ENCODE peak calls at places on chromosomes 11 and 22, in ten cellular contexts. U is astrocyte, O is psoas muscle, Y is transverse colon, M is kidney, J is fibroblast of lung, E is IMR-90, Z is pancreas, B is MM.1S, Q is adipocyte. A is an unnamed sample. For H3K36me3 and H3K4me1, the result is how much of the 10 kb centered on the place peaks cover.

GRCh38 chr11:57430946-57431345 is 4.0 kb upstream of the SLC43A3 start:
- DNase-seq in U (no peak), O (no peak), Y (no peak), M (no peak), J (no peak), E (no peak), Z (no peak), B (no peak), Q (no peak), A (no peak)

GRCh38 chr11:95596011-95596489 is 193.5 kb downstream of the FAM76B start:
- DNase-seq in U (peak), O (no peak), Y (no peak), M (no peak), J (peak), E (peak), Z (no peak), B (no peak), Q (peak), A (no peak)

GRCh38 chr11:120655589-120655988 is 144.0 kb downstream of the GRIK4 start:
- DNase-seq in U (no peak), O (no peak), Y (no peak), M (no peak), J (no peak), E (no peak), Z (no peak), B (no peak), Q (no peak), A (no peak)

GRCh38 chr11:59698506-59698905 is 15.1 kb downstream of the OR10V1 start:
- DNase-seq in U (no peak), O (no peak), Y (no peak), M (no peak), J (no peak), E (no peak), Z (no peak), B (no peak), Q (peak), A (no peak)

GRCh38 chr11:15884131-15884530 is 472.2 kb downstream of the SOX6 start:
- DNase-seq in U (no peak), O (no peak), Y (no peak), M (no peak), J (no peak), E (no peak), Z (no peak), B (no peak), Q (no peak), A (no peak)

GRCh38 chr11:32065865-32066264 is 25.0 kb upstream of the RCN1 start:
- DNase-seq in U (no peak), O (no peak), Y (no peak), M (no peak), J (no peak), E (no peak), Z (no peak), B (no peak), Q (no peak), A (no peak)

GRCh38 chr11:67584205-67584880 is 731 bp downstream of the GSTP1 start:
- DNase-seq in U (peak), O (peak), Y (peak), M (peak), J (peak), E (peak), Z (peak), B (peak), Q (peak), A (peak)

GRCh38 chr11:697028-697491 is 1.4 kb downstream of the TMEM80 start:
- DNase-seq in U (peak), O (no peak), Y (no peak), M (no peak), J (peak), E (peak), Z (no peak), B (no peak), Q (peak), A (no peak)

GRCh38 chr22:27489265-27489675 is 312.3 kb downstream of the MN1 start:
- DNase-seq in U (peak), O (no peak), Y (peak), M (no peak), J (peak), E (peak), Z (peak), B (no peak), Q (peak), A (no peak)

GRCh38 chr22:19691007-19691720 is 23.1 kb upstream of the SEPTIN5 start:
- DNase-seq in U (no peak), O (no peak), Y (no peak), M (no peak), J (no peak), E (no peak), Z (no peak), B (no peak), Q (no peak), A (no peak)

GRCh38 chr11:122439911-122440782 is 215.4 kb upstream of the UBASH3B start:
- DNase-seq in U (peak), O (peak), Y (no peak), M (no peak), J (peak), E (peak), Z (no peak), B (no peak), Q (peak), A (peak)

GRCh38 chr11:68328374-68329091 is 16.1 kb downstream of the LRP5 start:
- DNase-seq in U (no peak), O (no peak), Y (peak), M (peak), J (no peak), E (no peak), Z (peak), B (no peak), Q (no peak), A (peak)

GRCh38 chr11:57310630-57311086 is 14.1 kb downstream of the TNKS1BP1 start:
- DNase-seq in U (no peak), O (no peak), Y (no peak), M (no peak), J (peak), E (peak), Z (peak), B (no peak), Q (peak), A (no peak)

GRCh38 chr11:119101367-119101758 is 290 bp downstream of the DPAGT1 start:
- DNase-seq in U (no peak), O (no peak), Y (peak), M (no peak), J (no peak), E (no peak), Z (no peak), B (peak), Q (no peak), A (peak)

GRCh38 chr22:27378343-27378800 is 423.2 kb downstream of the MN1 start:
- DNase-seq in U (no peak), O (no peak), Y (no peak), M (no peak), J (no peak), E (no peak), Z (peak), B (no peak), Q (no peak), A (no peak)

DNA sequence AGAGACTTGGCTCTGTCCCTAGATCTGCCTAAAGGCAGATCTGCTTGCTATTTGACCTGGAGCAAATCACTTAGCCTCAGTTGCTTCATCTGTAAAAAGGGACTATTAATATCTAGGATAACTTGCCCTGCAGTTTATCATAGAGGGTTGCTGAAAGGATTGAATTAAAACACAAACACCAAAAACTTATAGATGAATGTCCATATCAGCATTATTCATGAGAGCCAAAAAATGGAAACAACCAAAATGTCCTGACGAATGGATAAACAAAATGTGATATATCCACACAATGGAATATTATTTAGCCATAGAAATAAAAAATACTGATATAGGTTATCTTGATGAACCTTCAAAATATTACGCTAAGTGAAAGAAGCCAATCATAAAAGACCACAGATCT is 67.2 kb downstream of the USP35 start:
- DNase-seq in U (no peak), O (no peak), Y (no peak), M (no peak), J (no peak), E (no peak), Z (no peak), B (no peak), Q (no peak), A (no peak)
- H3K36me3 ChIP-seq in U (under half), O (under half), Y (under half), M (under half), J (under half), E (under half), Z (under half), B (under half), Q (under half), A (under half)

DNA sequence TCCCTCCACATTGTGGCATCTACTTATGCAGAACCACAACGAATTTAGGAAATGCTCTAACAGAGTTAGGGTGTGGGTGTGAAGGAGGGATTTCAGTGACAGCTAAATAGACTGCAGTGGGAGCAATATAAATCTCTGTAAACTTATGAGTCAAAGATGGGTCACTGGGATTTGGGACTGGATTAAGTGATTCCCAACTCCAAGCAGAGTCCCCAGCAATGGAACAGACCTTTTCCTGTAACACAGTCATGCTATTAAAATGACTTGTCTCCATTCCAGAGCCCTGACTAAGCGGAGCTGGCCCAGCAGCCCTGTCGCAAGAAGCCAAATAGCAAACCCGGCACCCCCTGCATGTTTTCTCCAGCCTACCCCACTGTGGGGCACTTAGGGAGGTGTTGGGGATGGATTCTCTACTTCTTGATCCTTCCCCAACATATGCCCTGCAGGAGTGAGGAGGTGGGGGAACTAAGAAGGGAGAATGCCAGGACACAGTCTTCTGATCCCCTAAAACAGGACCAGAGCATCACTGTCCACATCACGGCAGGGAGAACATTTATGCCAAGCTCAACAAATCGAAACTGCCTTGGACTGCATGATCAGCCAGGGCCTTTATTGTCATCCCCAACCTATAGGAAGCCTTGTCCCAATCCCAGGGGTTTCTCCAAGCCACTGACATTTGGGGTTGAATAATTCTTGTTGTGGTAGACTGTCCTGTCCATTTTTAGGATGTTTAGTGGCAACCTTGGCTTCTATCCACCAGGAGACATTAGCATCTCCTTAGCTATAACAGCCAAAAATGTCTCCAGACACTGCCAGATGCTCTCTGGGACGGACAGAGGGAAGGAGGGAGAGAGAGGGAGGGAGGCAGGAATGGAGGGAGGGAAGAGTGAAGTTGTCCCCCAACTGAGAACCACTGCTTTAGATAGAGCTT is 36.9 kb downstream of the RPL27A start:
- DNase-seq in U (peak), O (peak), Y (peak), M (peak), J (peak), E (peak), Z (peak), B (no peak), Q (peak), A (peak)
- H3K4me1 ChIP-seq in U (half or more), O (half or more), Y (half or more), M (under half), J (half or more), E (half or more), Z (under half), B (under half), Q (half or more), A (half or more)

DNA sequence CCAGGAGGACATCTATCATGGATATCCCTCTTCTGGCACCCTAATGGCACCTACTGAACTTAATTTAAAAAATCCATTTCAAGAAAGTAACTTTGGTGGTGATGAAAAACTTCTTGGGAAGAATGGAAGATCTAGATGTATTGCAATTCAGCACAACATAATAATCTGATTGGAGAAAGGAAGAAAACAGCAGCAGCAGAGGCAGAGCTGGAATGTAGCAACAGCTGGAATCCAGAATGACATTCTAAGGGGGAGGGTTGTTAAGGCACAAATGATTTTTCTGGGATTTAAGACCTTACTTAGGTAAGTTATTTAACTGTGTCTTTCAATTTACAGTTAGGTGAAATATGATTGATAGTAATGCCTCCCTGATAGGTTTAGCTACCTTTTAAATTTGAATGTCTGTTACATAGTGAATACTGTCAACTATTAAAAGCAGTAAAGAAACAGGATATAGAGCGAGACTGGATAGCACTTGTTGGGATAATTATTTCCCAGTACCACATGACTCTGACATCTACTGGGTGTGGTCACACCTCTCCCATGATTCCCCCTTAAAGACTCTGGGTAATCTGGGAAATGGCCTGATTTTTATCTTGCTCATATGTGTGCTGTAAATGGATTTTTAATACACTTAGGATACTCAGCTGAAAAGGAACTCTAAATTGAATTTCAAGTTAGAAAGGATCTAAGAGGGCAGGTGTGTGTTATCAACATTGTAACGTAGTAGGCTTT is 11.7 kb downstream of the CAPRIN1 start:
- DNase-seq in U (no peak), O (no peak), Y (no peak), M (no peak), J (no peak), E (peak), Z (no peak), B (no peak), Q (peak), A (no peak)
- H3K36me3 ChIP-seq in U (under half), O (under half), Y (under half), M (under half), J (under half), E (under half), Z (under half), B (under half), Q (under half), A (under half)

GRCh38 chr22:38068641-38069371 is 11.6 kb downstream of the PICK1 start:
- DNase-seq in U (no peak), O (peak), Y (no peak), M (peak), J (no peak), E (no peak), Z (no peak), B (no peak), Q (no peak), A (no peak)
- H3K4me1 ChIP-seq in U (under half), O (half or more), Y (under half), M (under half), J (under half), E (under half), Z (under half), B (under half), Q (under half), A (under half)

DNA sequence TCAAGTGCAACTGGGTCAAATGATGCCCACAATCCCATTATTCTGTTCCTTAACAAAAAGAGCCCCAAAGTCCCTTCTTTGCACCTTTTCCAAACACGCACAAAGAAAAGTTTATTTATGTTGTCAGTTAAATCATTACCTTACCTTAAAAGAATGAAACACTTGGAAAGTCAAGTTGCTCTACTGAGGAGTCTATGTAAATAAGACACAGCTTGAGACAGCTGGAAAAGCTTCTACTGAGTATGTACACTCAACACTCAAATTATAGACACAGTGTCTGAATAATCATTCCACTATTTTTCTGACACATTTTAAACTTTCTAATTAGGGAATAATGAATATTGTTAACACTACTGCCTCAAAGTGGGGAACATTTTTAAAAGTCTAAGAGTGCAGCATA is 21.6 kb upstream of the PHLDA2 start:
- DNase-seq in U (peak), O (no peak), Y (no peak), M (no peak), J (no peak), E (peak), Z (no peak), B (no peak), Q (no peak), A (no peak)
- H3K36me3 ChIP-seq in U (half or more), O (half or more), Y (half or more), M (half or more), J (under half), E (half or more), Z (under half), B (under half), Q (half or more), A (half or more)

DNA sequence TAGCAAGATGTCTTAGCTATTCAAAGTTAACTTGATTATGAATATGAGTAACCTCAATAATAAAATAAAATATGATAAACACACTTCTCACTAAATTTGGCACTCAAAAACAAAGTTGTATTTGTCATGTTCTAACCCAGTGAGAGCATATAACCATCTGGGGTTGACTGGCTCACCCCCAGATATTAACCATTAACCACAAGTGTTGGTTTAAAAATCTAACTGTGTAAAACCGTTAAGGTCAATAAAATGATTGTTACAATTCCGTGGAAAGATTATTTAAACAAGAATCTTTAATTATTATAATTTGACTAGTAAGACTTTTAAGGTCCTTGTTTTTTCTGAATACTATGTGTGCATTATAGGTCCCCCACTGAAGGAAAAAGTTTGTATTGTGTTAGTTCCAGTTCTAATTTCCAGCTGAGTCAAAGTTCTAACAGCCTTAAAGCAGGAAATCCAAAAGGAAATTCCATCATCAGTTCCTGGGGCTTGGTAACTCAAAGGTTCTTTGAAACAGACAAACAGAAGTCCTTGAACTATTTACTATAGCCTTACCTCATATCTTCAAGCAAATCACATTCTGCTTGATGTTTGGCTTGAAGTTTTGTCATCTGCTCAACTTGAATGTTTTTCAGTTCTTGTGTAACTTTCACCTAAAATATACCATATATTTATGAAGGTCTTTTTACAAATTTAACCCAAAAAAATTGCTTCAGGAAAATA is 2.5 kb downstream of the FCHSD2 start:
- DNase-seq in U (no peak), O (no peak), Y (no peak), M (no peak), J (peak), E (peak), Z (no peak), B (no peak), Q (peak), A (no peak)
- H3K4me1 ChIP-seq in U (under half), O (under half), Y (under half), M (under half), J (under half), E (under half), Z (under half), B (under half), Q (under half), A (half or more)

DNA sequence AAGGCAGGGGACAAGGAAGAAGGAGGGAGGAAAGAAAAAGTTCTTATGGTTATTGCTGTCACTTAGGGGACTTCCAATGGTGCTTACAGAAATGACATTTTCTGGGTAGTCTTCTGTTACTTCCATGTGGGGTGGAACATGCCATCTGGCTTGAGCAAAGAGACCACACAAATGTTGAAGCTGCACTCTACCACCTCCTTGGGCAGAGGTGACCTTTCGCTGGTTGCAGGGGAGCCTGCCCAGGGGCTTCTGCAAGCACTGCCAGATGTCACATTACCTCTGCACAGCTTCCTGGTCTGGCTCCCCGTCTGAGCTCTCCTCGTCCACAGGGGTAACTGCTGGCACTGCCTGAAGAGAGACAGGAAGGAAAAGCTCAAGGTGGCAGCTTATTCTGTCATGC is 32.6 kb upstream of the APOA1 start:
- DNase-seq in U (no peak), O (no peak), Y (no peak), M (no peak), J (no peak), E (no peak), Z (no peak), B (no peak), Q (no peak), A (no peak)
- H3K36me3 ChIP-seq in U (under half), O (half or more), Y (under half), M (half or more), J (under half), E (under half), Z (under half), B (under half), Q (half or more), A (under half)

DNA sequence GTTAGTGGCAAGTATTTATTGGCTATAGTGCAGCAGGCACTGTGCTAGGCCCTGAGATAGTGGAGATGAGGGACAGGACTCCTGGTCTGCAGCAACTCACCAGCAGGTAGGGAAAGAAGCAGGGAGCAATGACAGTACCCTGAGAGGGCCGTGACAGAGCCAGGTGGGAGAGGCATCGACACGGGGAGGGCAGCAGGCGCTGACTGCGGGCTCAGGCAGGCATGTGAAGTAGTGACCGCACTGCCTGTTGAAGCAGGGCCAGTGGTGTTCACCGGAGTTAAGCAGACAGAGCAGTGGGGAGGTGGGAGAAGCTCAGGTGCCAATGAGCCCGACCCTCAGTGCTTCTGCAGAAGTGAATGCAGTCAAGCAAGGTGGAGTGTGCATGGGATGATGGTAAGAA is 43.7 kb upstream of the ADA2 start:
- DNase-seq in U (no peak), O (no peak), Y (no peak), M (no peak), J (no peak), E (no peak), Z (no peak), B (no peak), Q (no peak), A (no peak)
- H3K4me1 ChIP-seq in U (under half), O (under half), Y (under half), M (under half), J (under half), E (under half), Z (under half), B (under half), Q (under half), A (under half)